ENCODE peak calls at places on chromosomes 4 and X, in five cellular contexts. W, A, Y, P and I are unnamed samples.

GRCh38 chr4:19592391-19592790 is 659.3 kb upstream of the SLIT2 start:
- DNase-seq in W (no peak), A (no peak), Y (no peak), P (no peak), I (no peak)

GRCh38 chrX:42189601-42190000 is 266.2 kb upstream of the CASK start:
- DNase-seq in W (no peak), A (no peak), Y (no peak), P (no peak), I (no peak)

GRCh38 chr4:177271091-177271490 is 38.6 kb upstream of the NEIL3 start:
- DNase-seq in W (no peak), A (no peak), Y (no peak), P (no peak), I (no peak)

GRCh38 chr4:3644849-3645627 is 112.8 kb upstream of the LRPAP1 start:
- DNase-seq in W (peak), A (peak), Y (no peak), P (no peak), I (no peak)

GRCh38 chr4:7857238-7857701 is 82.4 kb downstream of the AFAP1 start:
- DNase-seq in W (no peak), A (peak), Y (no peak), P (no peak), I (no peak)

GRCh38 chr4:185559913-185560281 is 24.6 kb upstream of the PDLIM3 start:
- DNase-seq in W (peak), A (peak), Y (no peak), P (no peak), I (no peak)

GRCh38 chrX:49199906-49200771 is at the start of gene SYP:
- DNase-seq in W (peak), A (peak), Y (peak), P (peak), I (peak)

GRCh38 chrX:103756736-103757135 is 19.9 kb upstream of the PLP1 start:
- DNase-seq in W (no peak), A (no peak), Y (no peak), P (peak), I (no peak)

GRCh38 chr4:123291329-123291728 is 105.3 kb upstream of the SPRY1 start:
- DNase-seq in W (no peak), A (no peak), Y (no peak), P (no peak), I (no peak)

GRCh38 chrX:70030242-70030823 is 19.4 kb downstream of the AWAT2 start:
- DNase-seq in W (peak), A (no peak), Y (peak), P (no peak), I (peak)

GRCh38 chrX:42996861-42997260 is 218.9 kb upstream of the PPP1R2C start:
- DNase-seq in W (no peak), A (no peak), Y (no peak), P (no peak), I (no peak)

GRCh38 chr4:83386931-83387897 is 52.6 kb upstream of the HPSE start:
- DNase-seq in W (peak), A (peak), Y (no peak), P (no peak), I (no peak)